ENCODE peak calls at places on chromosomes 7 and 10, in nine cellular contexts. One of them, this sample, is unnamed.

GRCh38 chr7:141366098-141366621 is 185.1 kb upstream of the AGK start:
- DNase-seq in PC-3: no peak
- DNase-seq in gastrocnemius medialis: no peak
- DNase-seq in left ventricle myocardium inferior: no peak
- DNase-seq in tibial nerve: no peak
- DNase-seq in IMR-90: no peak
- DNase-seq in fibroblast of pulmonary artery: no peak
- DNase-seq in cardiac fibroblast: peak; percentile 8
- DNase-seq in body of pancreas: no peak
- DNase-seq in this sample: peak; percentile 45

GRCh38 chr7:74240482-74240881 is 13.7 kb downstream of the RFC2 start:
- DNase-seq in PC-3: no peak
- DNase-seq in gastrocnemius medialis: no peak
- DNase-seq in left ventricle myocardium inferior: no peak
- DNase-seq in tibial nerve: no peak
- DNase-seq in IMR-90: no peak
- DNase-seq in fibroblast of pulmonary artery: no peak
- DNase-seq in cardiac fibroblast: no peak
- DNase-seq in body of pancreas: no peak
- DNase-seq in this sample: no peak

GRCh38 chr10:93999401-93999851 is 5.7 kb downstream of the PLCE1 start:
- DNase-seq in PC-3: no peak
- DNase-seq in gastrocnemius medialis: no peak
- DNase-seq in left ventricle myocardium inferior: peak; percentile 52
- DNase-seq in tibial nerve: peak; percentile 70
- DNase-seq in IMR-90: peak; percentile 63
- DNase-seq in fibroblast of pulmonary artery: peak; percentile 82
- DNase-seq in cardiac fibroblast: peak; percentile 90
- DNase-seq in body of pancreas: peak; percentile 40
- DNase-seq in this sample: peak; percentile 50

GRCh38 chr10:78856421-78856820 is 212.3 kb upstream of the ZMIZ1 start:
- DNase-seq in PC-3: no peak
- DNase-seq in gastrocnemius medialis: peak; percentile 80
- DNase-seq in left ventricle myocardium inferior: peak; percentile 85
- DNase-seq in tibial nerve: no peak
- DNase-seq in IMR-90: no peak
- DNase-seq in fibroblast of pulmonary artery: peak; percentile 18
- DNase-seq in cardiac fibroblast: peak; percentile 55
- DNase-seq in body of pancreas: peak; percentile 82
- DNase-seq in this sample: no peak

GRCh38 chr7:117572826-117573620 is 93.2 kb downstream of the CFTR start:
- DNase-seq in PC-3: peak; percentile 65
- DNase-seq in gastrocnemius medialis: no peak
- DNase-seq in left ventricle myocardium inferior: no peak
- DNase-seq in tibial nerve: no peak
- DNase-seq in IMR-90: no peak
- DNase-seq in fibroblast of pulmonary artery: no peak
- DNase-seq in cardiac fibroblast: no peak
- DNase-seq in body of pancreas: no peak
- DNase-seq in this sample: no peak

GRCh38 chr10:95428702-95429101 is 132.5 kb downstream of the SORBS1 start:
- DNase-seq in PC-3: no peak
- DNase-seq in gastrocnemius medialis: no peak
- DNase-seq in left ventricle myocardium inferior: peak; percentile 48
- DNase-seq in tibial nerve: no peak
- DNase-seq in IMR-90: no peak
- DNase-seq in fibroblast of pulmonary artery: no peak
- DNase-seq in cardiac fibroblast: no peak
- DNase-seq in body of pancreas: no peak
- DNase-seq in this sample: no peak

GRCh38 chr10:32318476-32318896 is 28.5 kb downstream of the EPC1 start:
- DNase-seq in PC-3: no peak
- DNase-seq in gastrocnemius medialis: peak; percentile 7
- DNase-seq in left ventricle myocardium inferior: no peak
- DNase-seq in tibial nerve: peak; percentile 20
- DNase-seq in IMR-90: no peak
- DNase-seq in fibroblast of pulmonary artery: no peak
- DNase-seq in cardiac fibroblast: no peak
- DNase-seq in body of pancreas: no peak
- DNase-seq in this sample: peak; percentile 80

GRCh38 chr7:830069-830468 is 2.2 kb upstream of the SUN1 start:
- DNase-seq in PC-3: no peak
- DNase-seq in gastrocnemius medialis: no peak
- DNase-seq in left ventricle myocardium inferior: no peak
- DNase-seq in tibial nerve: no peak
- DNase-seq in IMR-90: no peak
- DNase-seq in fibroblast of pulmonary artery: no peak
- DNase-seq in cardiac fibroblast: no peak
- DNase-seq in body of pancreas: no peak
- DNase-seq in this sample: no peak

GRCh38 chr7:128236924-128237586 is 4.0 kb upstream of the LEP start:
- DNase-seq in PC-3: peak; percentile 92
- DNase-seq in gastrocnemius medialis: no peak
- DNase-seq in left ventricle myocardium inferior: no peak
- DNase-seq in tibial nerve: no peak
- DNase-seq in IMR-90: peak; percentile 90
- DNase-seq in fibroblast of pulmonary artery: peak; percentile 68
- DNase-seq in cardiac fibroblast: peak; percentile 79
- DNase-seq in body of pancreas: no peak
- DNase-seq in this sample: peak; percentile 93

GRCh38 chr10:31509989-31510388 is 191.0 kb downstream of the ZEB1 start:
- DNase-seq in PC-3: peak; percentile 2
- DNase-seq in gastrocnemius medialis: no peak
- DNase-seq in left ventricle myocardium inferior: no peak
- DNase-seq in tibial nerve: no peak
- DNase-seq in IMR-90: no peak
- DNase-seq in fibroblast of pulmonary artery: no peak
- DNase-seq in cardiac fibroblast: no peak
- DNase-seq in body of pancreas: no peak
- DNase-seq in this sample: no peak

DNA sequence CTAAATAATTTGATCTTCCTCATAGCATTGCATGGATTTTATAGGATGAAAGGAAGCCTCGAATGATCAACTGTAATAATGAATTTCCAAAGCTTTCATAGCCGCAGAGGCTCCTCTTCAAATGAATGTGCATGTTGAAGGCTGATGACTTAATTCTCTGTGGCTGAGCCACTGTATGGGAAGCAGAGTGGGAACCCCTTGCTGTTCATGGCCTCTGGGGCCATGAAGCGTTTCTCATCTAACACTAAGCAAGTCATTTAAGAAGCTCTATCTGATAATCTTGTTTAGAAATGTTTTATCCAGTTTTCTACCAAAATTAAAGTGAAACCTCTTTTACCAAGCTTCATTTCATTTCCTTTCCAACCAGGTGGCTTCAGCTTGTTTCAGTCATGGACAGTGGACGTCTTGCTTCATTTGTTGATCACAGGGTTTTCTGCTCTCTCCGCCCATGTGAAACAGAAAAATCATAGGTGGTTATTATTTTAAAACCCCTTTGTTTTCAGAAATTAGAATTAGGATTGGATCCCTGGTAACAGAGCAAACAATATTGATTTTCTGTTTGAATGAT is 10.3 kb upstream of the ADARB2 start:
- DNase-seq in PC-3: no peak
- DNase-seq in gastrocnemius medialis: no peak
- DNase-seq in left ventricle myocardium inferior: no peak
- DNase-seq in tibial nerve: no peak
- DNase-seq in IMR-90: no peak
- DNase-seq in fibroblast of pulmonary artery: no peak
- DNase-seq in cardiac fibroblast: no peak
- DNase-seq in body of pancreas: no peak
- DNase-seq in this sample: no peak
- TF ChIP-seq CTCF in PC-3: no peak
- TF ChIP-seq CTCF in gastrocnemius medialis: no peak
- TF ChIP-seq CTCF in left ventricle myocardium inferior: no peak
- TF ChIP-seq CTCF in tibial nerve: no peak
- TF ChIP-seq CTCF in IMR-90: no peak
- TF ChIP-seq CTCF in fibroblast of pulmonary artery: no peak
- TF ChIP-seq CTCF in cardiac fibroblast: no peak
- TF ChIP-seq CTCF in body of pancreas: no peak
- TF ChIP-seq CTCF in this sample: no peak

GRCh38 chr10:119029613-119030420 is at the start of gene NANOS1:
- DNase-seq in PC-3: peak; percentile 17
- DNase-seq in gastrocnemius medialis: no peak
- DNase-seq in left ventricle myocardium inferior: no peak
- DNase-seq in tibial nerve: no peak
- DNase-seq in IMR-90: peak; percentile 21
- DNase-seq in fibroblast of pulmonary artery: no peak
- DNase-seq in cardiac fibroblast: peak; percentile 18
- DNase-seq in body of pancreas: peak; percentile 32
- DNase-seq in this sample: no peak

GRCh38 chr10:119028900-119029612 is 458 bp upstream of the NANOS1 start:
- DNase-seq in PC-3: peak; percentile 83
- DNase-seq in gastrocnemius medialis: peak; percentile 74
- DNase-seq in left ventricle myocardium inferior: peak; percentile 92
- DNase-seq in tibial nerve: peak; percentile 69
- DNase-seq in IMR-90: peak; percentile 81
- DNase-seq in fibroblast of pulmonary artery: peak; percentile 86
- DNase-seq in cardiac fibroblast: peak; percentile 90
- DNase-seq in body of pancreas: peak; percentile 86
- DNase-seq in this sample: peak; percentile 76

GRCh38 chr10:119030421-119031250 is 1.1 kb downstream of the NANOS1 start:
- DNase-seq in PC-3: peak; percentile 52
- DNase-seq in gastrocnemius medialis: peak; percentile 65
- DNase-seq in left ventricle myocardium inferior: peak; percentile 39
- DNase-seq in tibial nerve: no peak
- DNase-seq in IMR-90: peak; percentile 47
- DNase-seq in fibroblast of pulmonary artery: peak; percentile 49
- DNase-seq in cardiac fibroblast: peak; percentile 50
- DNase-seq in body of pancreas: peak; percentile 46
- DNase-seq in this sample: peak; percentile 53

GRCh38 chr10:119026301-119027110 is 3.0 kb upstream of the NANOS1 start:
- DNase-seq in PC-3: peak; percentile 12
- DNase-seq in gastrocnemius medialis: no peak
- DNase-seq in left ventricle myocardium inferior: no peak
- DNase-seq in tibial nerve: no peak
- DNase-seq in IMR-90: no peak
- DNase-seq in fibroblast of pulmonary artery: no peak
- DNase-seq in cardiac fibroblast: no peak
- DNase-seq in body of pancreas: no peak
- DNase-seq in this sample: no peak

GRCh38 chr10:119031496-119032059 is 2.1 kb downstream of the NANOS1 start:
- DNase-seq in PC-3: peak; percentile 3
- DNase-seq in gastrocnemius medialis: no peak
- DNase-seq in left ventricle myocardium inferior: no peak
- DNase-seq in tibial nerve: no peak
- DNase-seq in IMR-90: peak; percentile 43
- DNase-seq in fibroblast of pulmonary artery: no peak
- DNase-seq in cardiac fibroblast: no peak
- DNase-seq in body of pancreas: no peak
- DNase-seq in this sample: no peak
- H3K4me3 ChIP-seq in PC-3: peak overlapping the region; percentile 65
- H3K4me3 ChIP-seq in gastrocnemius medialis: peak overlapping the region; percentile 40
- H3K4me3 ChIP-seq in left ventricle myocardium inferior: peak overlapping the region; percentile 78
- H3K4me3 ChIP-seq in tibial nerve: no peak overlapping the region
- H3K4me3 ChIP-seq in IMR-90: no peak overlapping the region
- H3K4me3 ChIP-seq in fibroblast of pulmonary artery: no peak overlapping the region
- H3K4me3 ChIP-seq in cardiac fibroblast: no peak overlapping the region
- H3K4me3 ChIP-seq in body of pancreas: no peak overlapping the region
- H3K4me3 ChIP-seq in this sample: no peak overlapping the region

DNA sequence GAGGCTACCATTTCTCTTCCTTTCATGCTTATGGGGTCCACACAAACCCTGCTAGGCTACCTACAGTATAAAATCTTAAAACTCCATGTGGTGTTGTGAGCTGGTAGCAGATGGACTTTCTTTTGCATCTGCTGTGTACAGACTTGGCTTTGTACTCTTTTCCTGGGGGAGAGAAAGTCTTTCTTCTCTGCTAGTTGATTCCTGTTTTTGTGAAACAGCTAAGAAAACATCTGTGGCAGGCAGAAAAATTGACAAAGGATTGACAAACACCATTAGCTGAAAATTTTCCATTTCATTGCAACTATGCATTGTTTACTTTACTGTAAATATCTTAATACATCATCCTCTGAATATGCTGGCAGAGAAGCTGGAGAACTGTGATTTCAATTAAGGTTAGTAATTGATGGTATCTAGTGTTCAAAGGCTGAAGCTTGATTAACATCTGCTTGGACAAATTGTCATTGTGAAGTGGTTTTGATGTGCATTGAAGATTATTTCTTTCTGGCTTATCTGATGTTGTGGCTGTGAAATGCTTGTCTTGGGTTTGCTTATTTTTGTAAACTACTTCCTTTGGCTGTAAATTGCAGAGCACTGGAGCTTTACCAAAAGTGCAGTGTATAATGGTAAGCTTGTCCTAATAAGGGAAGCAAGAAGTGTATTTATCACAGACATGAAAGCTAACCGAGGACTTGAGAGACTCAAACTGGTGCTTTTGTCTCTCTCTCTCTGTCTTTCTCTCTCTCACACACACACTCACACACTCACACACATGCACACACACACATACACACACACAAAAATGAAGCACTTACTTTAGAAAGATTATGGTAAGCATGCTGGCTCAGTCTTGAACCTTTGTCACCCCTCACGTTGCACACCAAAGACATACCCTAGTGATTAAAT is at the start of gene FOXP2:
- DNase-seq in PC-3: no peak
- DNase-seq in gastrocnemius medialis: no peak
- DNase-seq in left ventricle myocardium inferior: no peak
- DNase-seq in tibial nerve: peak; percentile 17
- DNase-seq in IMR-90: peak; percentile 48
- DNase-seq in fibroblast of pulmonary artery: peak; percentile 41
- DNase-seq in cardiac fibroblast: peak; percentile 37
- DNase-seq in body of pancreas: no peak
- DNase-seq in this sample: peak; percentile 44
- TF ChIP-seq CTCF in PC-3: no peak
- TF ChIP-seq CTCF in gastrocnemius medialis: no peak
- TF ChIP-seq CTCF in left ventricle myocardium inferior: no peak
- TF ChIP-seq CTCF in tibial nerve: no peak
- TF ChIP-seq CTCF in IMR-90: no peak
- TF ChIP-seq CTCF in fibroblast of pulmonary artery: no peak
- TF ChIP-seq CTCF in cardiac fibroblast: no peak
- TF ChIP-seq CTCF in body of pancreas: no peak
- TF ChIP-seq CTCF in this sample: no peak

DNA sequence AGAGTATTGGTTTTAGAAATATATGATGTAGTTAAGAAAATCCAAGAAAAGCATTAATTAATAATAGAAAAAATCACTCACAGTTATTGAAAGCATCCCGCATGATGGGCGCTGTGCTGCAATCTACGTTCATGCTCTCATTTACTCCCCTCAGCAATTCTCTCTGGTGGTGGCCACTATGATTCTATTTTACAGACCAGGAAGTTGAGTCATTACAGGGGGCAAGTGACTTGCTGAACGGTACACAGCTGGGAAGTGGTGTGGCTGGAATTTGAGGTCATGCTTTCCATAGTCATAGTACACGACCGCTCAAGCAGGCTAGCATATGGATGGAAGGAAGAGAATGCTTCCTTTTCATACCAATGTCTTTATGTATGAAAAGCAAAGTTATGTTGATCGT is 117.4 kb downstream of the TES start:
- DNase-seq in PC-3: peak; percentile 37
- DNase-seq in gastrocnemius medialis: no peak
- DNase-seq in left ventricle myocardium inferior: no peak
- DNase-seq in tibial nerve: no peak
- DNase-seq in IMR-90: peak; percentile 99
- DNase-seq in fibroblast of pulmonary artery: peak; percentile 88
- DNase-seq in cardiac fibroblast: peak; percentile 81
- DNase-seq in body of pancreas: no peak
- DNase-seq in this sample: peak; percentile 96
- H3K4me3 ChIP-seq in PC-3: no peak overlapping the region
- H3K4me3 ChIP-seq in gastrocnemius medialis: no peak overlapping the region
- H3K4me3 ChIP-seq in left ventricle myocardium inferior: no peak overlapping the region
- H3K4me3 ChIP-seq in tibial nerve: no peak overlapping the region
- H3K4me3 ChIP-seq in IMR-90: no peak overlapping the region
- H3K4me3 ChIP-seq in fibroblast of pulmonary artery: no peak overlapping the region
- H3K4me3 ChIP-seq in cardiac fibroblast: no peak overlapping the region
- H3K4me3 ChIP-seq in body of pancreas: no peak overlapping the region
- H3K4me3 ChIP-seq in this sample: peak overlapping the region; percentile 35

This sample was measured in fibroblast of mammary gland.